ENCODE peak calls at places on chromosome 11, in five cellular contexts. L is GM23248, H is HCT116, R is PC-3, M is hepatocyte. X is an unnamed sample. For H3K9me2, the result is how much of the 10 kb centered on the place peaks cover.

GRCh38 chr11:57649826-57650738 is at the start of gene YPEL4:
- DNase-seq in L (peak), H (no peak), R (peak), M (peak), X (peak)

GRCh38 chr11:19713221-19714092 is 820 bp downstream of the NAV2 start:
- DNase-seq in L (peak), H (no peak), R (no peak), M (peak), X (peak)

GRCh38 chr11:27018902-27019544 is 21.6 kb upstream of the BBOX1 start:
- DNase-seq in L (no peak), H (no peak), R (no peak), M (no peak), X (no peak)

GRCh38 chr11:118051136-118051610 is 25.7 kb upstream of the TMPRSS4 start:
- DNase-seq in L (no peak), H (no peak), R (no peak), M (no peak), X (no peak)

GRCh38 chr11:117658809-117659208 is 138.2 kb downstream of the DSCAML1 start:
- DNase-seq in L (no peak), H (no peak), R (no peak), M (no peak), X (no peak)

GRCh38 chr11:12175694-12176241 is 65.4 kb downstream of the MICAL2 start:
- DNase-seq in L (peak), H (peak), R (peak), M (peak), X (no peak)

GRCh38 chr11:24585192-24585591 is 88.3 kb downstream of the LUZP2 start:
- DNase-seq in L (no peak), H (no peak), R (peak), M (no peak), X (no peak)

GRCh38 chr11:110990316-110990715 is 255.2 kb upstream of the POU2AF2 start:
- DNase-seq in L (peak), H (no peak), R (no peak), M (no peak), X (no peak)

GRCh38 chr11:106276859-106277436 is 199.5 kb downstream of the AASDHPPT start:
- DNase-seq in L (no peak), H (no peak), R (peak), M (no peak), X (peak)

GRCh38 chr11:95050595-95051202 is 1.5 kb downstream of the KDM4F start:
- DNase-seq in L (no peak), H (no peak), R (no peak), M (no peak), X (no peak)
- TF ChIP-seq EZH2 in L (no peak), H (no peak), R (no peak), M (no peak), X (no peak)

DNA sequence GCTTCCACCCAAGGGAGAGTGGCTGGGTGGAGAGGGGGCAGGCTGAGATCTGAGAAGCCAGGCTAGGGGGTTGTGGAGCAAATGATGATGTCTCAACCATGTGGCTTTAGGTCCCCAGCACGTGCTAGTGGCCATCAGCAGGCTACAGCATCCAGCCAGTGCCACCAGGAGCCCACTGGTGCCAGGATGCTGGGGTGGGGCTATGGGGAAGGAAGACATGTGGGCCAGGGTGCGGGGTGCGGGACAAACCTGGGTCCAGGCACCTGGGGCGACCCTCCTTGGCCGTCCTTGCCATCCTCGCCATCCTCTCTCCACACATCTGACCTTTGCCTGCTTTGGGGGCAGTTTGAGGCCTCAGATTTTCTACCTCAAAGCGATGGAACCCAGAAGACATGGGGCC is 104.3 kb downstream of the KCNQ1 start:
- DNase-seq in L (no peak), H (no peak), R (no peak), M (no peak), X (no peak)
- H3K9me2 ChIP-seq in L (under half), H (under half), R (under half), M (under half), X (under half)

GRCh38 chr11:574632-575323 is 1.5 kb upstream of the PHRF1 start:
- DNase-seq in L (peak), H (no peak), R (no peak), M (no peak), X (no peak)
- TF ChIP-seq EZH2 in L (no peak), H (no peak), R (no peak), M (no peak), X (peak)

GRCh38 chr11:59271811-59272327 is 59.1 kb upstream of the MPEG1 start:
- DNase-seq in L (no peak), H (no peak), R (no peak), M (no peak), X (no peak)
- H3K9me2 ChIP-seq in L (under half), H (under half), R (under half), M (under half), X (under half)

GRCh38 chr11:125061237-125061636 is 1.9 kb upstream of the SLC37A2 start:
- DNase-seq in L (no peak), H (no peak), R (no peak), M (no peak), X (no peak)

GRCh38 chr11:125062196-125062930 is 742 bp upstream of the SLC37A2 start:
- DNase-seq in L (peak), H (no peak), R (no peak), M (no peak), X (no peak)

GRCh38 chr11:125064070-125064469 is 965 bp downstream of the SLC37A2 start:
- DNase-seq in L (no peak), H (no peak), R (no peak), M (no peak), X (no peak)

GRCh38 chr11:125063429-125064043 is 431 bp downstream of the SLC37A2 start:
- DNase-seq in L (peak), H (no peak), R (no peak), M (no peak), X (peak)

DNA sequence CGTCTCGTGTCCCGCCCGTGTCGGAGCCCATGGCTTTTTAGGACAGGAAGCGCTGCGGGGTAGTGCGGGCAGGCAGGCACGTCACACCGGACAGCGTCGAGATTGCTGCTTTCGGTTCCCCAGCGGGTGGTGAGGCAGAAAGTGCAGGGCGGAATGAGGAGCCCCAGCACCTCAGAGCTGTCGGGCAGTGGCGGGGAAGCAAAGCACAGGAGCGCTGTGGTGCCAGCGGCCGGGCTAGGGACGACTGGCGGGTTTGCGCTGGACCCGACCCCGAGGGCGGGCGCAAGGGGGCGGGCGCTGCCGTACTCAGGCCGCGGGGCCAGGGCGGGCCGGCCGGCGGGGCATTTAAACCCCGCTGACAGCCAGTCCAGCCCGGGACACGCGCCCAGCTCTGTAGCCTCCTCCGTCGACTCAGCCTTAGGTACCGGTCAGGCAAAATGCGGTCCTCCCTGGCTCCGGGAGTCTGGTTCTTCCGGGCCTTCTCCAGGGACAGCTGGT is at the start of gene SLC37A2:
- DNase-seq in L (peak), H (no peak), R (peak), M (peak), X (peak)
- TF ChIP-seq EZH2 in L (no peak), H (no peak), R (no peak), M (no peak), X (peak)

X was measured in GM23338.